ENCODE peak calls at places on chromosome 1, in seven cellular contexts. One of them, this sample, is unnamed.

GRCh38 chr1:208807446-208808117 is 563.4 kb upstream of the PLXNA2 start:
- DNase-seq in SK-N-SH: no peak
- DNase-seq in H1: no peak
- DNase-seq in HCT116: no peak
- DNase-seq in GM12878: no peak
- DNase-seq in K562: no peak
- DNase-seq in HepG2: no peak
- DNase-seq in this sample: no peak

GRCh38 chr1:40078512-40079333 is 18.3 kb downstream of the PPT1 start:
- DNase-seq in SK-N-SH: peak; percentile 70
- DNase-seq in HepG2: peak; percentile 59
- DNase-seq in K562: peak; percentile 69
- DNase-seq in HCT116: peak; percentile 41
- DNase-seq in GM12878: no peak
- DNase-seq in H1: no peak
- DNase-seq in this sample: peak; percentile 78

GRCh38 chr1:55640708-55641473 is 425.7 kb upstream of the USP24 start:
- DNase-seq in K562: peak; percentile 17
- DNase-seq in H1: no peak
- DNase-seq in SK-N-SH: peak; percentile 57
- DNase-seq in GM12878: peak; percentile 2
- DNase-seq in HepG2: peak; percentile 6
- DNase-seq in HCT116: no peak
- DNase-seq in this sample: peak; percentile 51

GRCh38 chr1:24920155-24920925 is 9.7 kb downstream of the RUNX3 start:
- DNase-seq in K562: no peak
- DNase-seq in HepG2: no peak
- DNase-seq in HCT116: no peak
- DNase-seq in H1: no peak
- DNase-seq in SK-N-SH: no peak
- DNase-seq in GM12878: no peak
- DNase-seq in this sample: no peak

GRCh38 chr1:117215019-117215418 is 4.3 kb upstream of the VTCN1 start:
- DNase-seq in HCT116: no peak
- DNase-seq in HepG2: no peak
- DNase-seq in K562: no peak
- DNase-seq in SK-N-SH: no peak
- DNase-seq in H1: no peak
- DNase-seq in GM12878: no peak
- DNase-seq in this sample: no peak

GRCh38 chr1:52455686-52456085 is 51.3 kb downstream of the PRPF38A start:
- DNase-seq in HepG2: no peak
- DNase-seq in SK-N-SH: no peak
- DNase-seq in HCT116: no peak
- DNase-seq in K562: no peak
- DNase-seq in GM12878: no peak
- DNase-seq in H1: no peak
- DNase-seq in this sample: no peak

GRCh38 chr1:181010789-181011188 is 11.9 kb downstream of the STX6 start:
- DNase-seq in SK-N-SH: no peak
- DNase-seq in K562: no peak
- DNase-seq in HCT116: no peak
- DNase-seq in HepG2: no peak
- DNase-seq in H1: no peak
- DNase-seq in GM12878: no peak
- DNase-seq in this sample: no peak

GRCh38 chr1:159090566-159091546 is 14.3 kb upstream of the AIM2 start:
- DNase-seq in GM12878: no peak
- DNase-seq in HCT116: no peak
- DNase-seq in K562: no peak
- DNase-seq in SK-N-SH: no peak
- DNase-seq in H1: no peak
- DNase-seq in HepG2: no peak
- DNase-seq in this sample: no peak

GRCh38 chr1:15849775-15850449 is 2.4 kb downstream of the SPEN start:
- DNase-seq in SK-N-SH: peak; percentile 71
- DNase-seq in K562: peak; percentile 66
- DNase-seq in HCT116: peak; percentile 35
- DNase-seq in HepG2: peak; percentile 65
- DNase-seq in GM12878: no peak
- DNase-seq in H1: no peak
- DNase-seq in this sample: peak; percentile 68

GRCh38 chr1:71428029-71428428 is 347.2 kb upstream of the ZRANB2 start:
- DNase-seq in H1: no peak
- DNase-seq in HCT116: no peak
- DNase-seq in SK-N-SH: no peak
- DNase-seq in K562: no peak
- DNase-seq in GM12878: no peak
- DNase-seq in HepG2: no peak
- DNase-seq in this sample: no peak

GRCh38 chr1:66372522-66373071 is 161.4 kb upstream of the SGIP1 start:
- DNase-seq in HCT116: no peak
- DNase-seq in SK-N-SH: no peak
- DNase-seq in K562: no peak
- DNase-seq in GM12878: no peak
- DNase-seq in H1: no peak
- DNase-seq in HepG2: no peak
- DNase-seq in this sample: no peak

GRCh38 chr1:201539561-201540404 is 856 bp downstream of the NAV1 start:
- DNase-seq in HCT116: no peak
- DNase-seq in H1: no peak
- DNase-seq in GM12878: no peak
- DNase-seq in SK-N-SH: peak; percentile 77
- DNase-seq in K562: peak; percentile 44
- DNase-seq in HepG2: no peak
- DNase-seq in this sample: no peak

GRCh38 chr1:53959664-53960250 is 13.6 kb downstream of the LRRC42 start:
- DNase-seq in HCT116: no peak
- DNase-seq in H1: no peak
- DNase-seq in K562: peak; percentile 45
- DNase-seq in HepG2: peak; percentile 35
- DNase-seq in SK-N-SH: peak; percentile 47
- DNase-seq in GM12878: no peak
- DNase-seq in this sample: no peak

GRCh38 chr1:69913967-69914366 is 291.4 kb downstream of the LRRC40 start:
- DNase-seq in GM12878: no peak
- DNase-seq in H1: no peak
- DNase-seq in HCT116: no peak
- DNase-seq in K562: no peak
- DNase-seq in SK-N-SH: no peak
- DNase-seq in HepG2: no peak
- DNase-seq in this sample: peak; percentile 15

GRCh38 chr1:54283997-54284385 is 84.0 kb downstream of the MRPL37 start:
- DNase-seq in SK-N-SH: no peak
- DNase-seq in HepG2: no peak
- DNase-seq in GM12878: no peak
- DNase-seq in H1: no peak
- DNase-seq in K562: no peak
- DNase-seq in HCT116: no peak
- DNase-seq in this sample: no peak

GRCh38 chr1:150564051-150564991 is 15.1 kb downstream of the MCL1 start:
- DNase-seq in GM12878: no peak
- DNase-seq in HCT116: no peak
- DNase-seq in H1: no peak
- DNase-seq in HepG2: peak; percentile 78
- DNase-seq in SK-N-SH: no peak
- DNase-seq in K562: no peak
- DNase-seq in this sample: no peak

GRCh38 chr1:24866211-24867063 is 63.6 kb downstream of the RUNX3 start:
- DNase-seq in GM12878: no peak
- DNase-seq in H1: no peak
- DNase-seq in K562: no peak
- DNase-seq in HCT116: no peak
- DNase-seq in SK-N-SH: no peak
- DNase-seq in HepG2: no peak
- DNase-seq in this sample: no peak

GRCh38 chr1:242524571-242525359 is at the start of gene PLD5:
- DNase-seq in GM12878: no peak
- DNase-seq in SK-N-SH: no peak
- DNase-seq in K562: no peak
- DNase-seq in H1: peak; percentile 13
- DNase-seq in HCT116: no peak
- DNase-seq in HepG2: no peak
- DNase-seq in this sample: no peak

GRCh38 chr1:222310830-222311229 is 237.1 kb downstream of the HHIPL2 start:
- DNase-seq in HCT116: no peak
- DNase-seq in SK-N-SH: no peak
- DNase-seq in GM12878: no peak
- DNase-seq in K562: no peak
- DNase-seq in HepG2: no peak
- DNase-seq in H1: no peak
- DNase-seq in this sample: no peak

GRCh38 chr1:226871047-226871365 is 590 bp downstream of the PSEN2 start:
- DNase-seq in SK-N-SH: no peak
- DNase-seq in HCT116: no peak
- DNase-seq in HepG2: no peak
- DNase-seq in GM12878: no peak
- DNase-seq in K562: no peak
- DNase-seq in H1: no peak
- DNase-seq in this sample: no peak

GRCh38 chr1:62423580-62424242 is 13.1 kb upstream of the USP1 start:
- DNase-seq in H1: no peak
- DNase-seq in GM12878: no peak
- DNase-seq in HepG2: peak; percentile 92
- DNase-seq in HCT116: no peak
- DNase-seq in SK-N-SH: no peak
- DNase-seq in K562: no peak
- DNase-seq in this sample: no peak

GRCh38 chr1:204304067-204304466 is 55.7 kb downstream of the PLEKHA6 start:
- DNase-seq in SK-N-SH: no peak
- DNase-seq in HCT116: no peak
- DNase-seq in H1: peak; percentile 46
- DNase-seq in K562: no peak
- DNase-seq in HepG2: no peak
- DNase-seq in GM12878: no peak
- DNase-seq in this sample: no peak

GRCh38 chr1:41507152-41507720 is 22.8 kb upstream of the EDN2 start:
- DNase-seq in GM12878: no peak
- DNase-seq in H1: no peak
- DNase-seq in SK-N-SH: no peak
- DNase-seq in HCT116: no peak
- DNase-seq in HepG2: no peak
- DNase-seq in K562: no peak
- DNase-seq in this sample: no peak
- TF ChIP-seq JUND in GM12878: no peak
- TF ChIP-seq JUND in H1: no peak
- TF ChIP-seq JUND in SK-N-SH: no peak
- TF ChIP-seq JUND in HCT116: no peak
- TF ChIP-seq JUND in HepG2: no peak
- TF ChIP-seq JUND in K562: no peak
- TF ChIP-seq JUND in this sample: no peak

DNA sequence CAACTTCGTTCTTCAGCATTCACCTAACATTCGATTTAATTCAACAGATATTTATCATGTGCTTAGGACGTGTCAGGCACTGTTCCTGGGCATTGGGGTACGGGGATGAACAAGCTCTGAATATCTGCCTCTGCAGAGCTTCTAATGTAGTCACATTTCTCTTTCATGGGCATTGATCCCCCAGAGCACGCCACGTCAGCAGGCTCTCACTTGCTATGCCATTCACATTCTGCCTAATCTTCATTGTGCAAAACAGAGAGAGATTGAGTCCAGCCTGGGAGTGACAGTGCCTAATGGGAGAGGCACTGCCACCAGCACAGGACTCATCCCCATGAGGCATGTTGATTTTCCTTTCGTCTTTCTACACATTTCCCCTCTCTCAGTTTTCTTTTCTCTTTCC is 196.1 kb downstream of the TOMM20 start:
- DNase-seq in HepG2: no peak
- DNase-seq in K562: no peak
- DNase-seq in HCT116: no peak
- DNase-seq in H1: no peak
- DNase-seq in SK-N-SH: no peak
- DNase-seq in GM12878: no peak
- DNase-seq in this sample: no peak
- TF ChIP-seq JUND in HepG2: no peak
- TF ChIP-seq JUND in K562: no peak
- TF ChIP-seq JUND in HCT116: no peak
- TF ChIP-seq JUND in H1: no peak
- TF ChIP-seq JUND in SK-N-SH: no peak
- TF ChIP-seq JUND in GM12878: no peak
- TF ChIP-seq JUND in this sample: no peak

DNA sequence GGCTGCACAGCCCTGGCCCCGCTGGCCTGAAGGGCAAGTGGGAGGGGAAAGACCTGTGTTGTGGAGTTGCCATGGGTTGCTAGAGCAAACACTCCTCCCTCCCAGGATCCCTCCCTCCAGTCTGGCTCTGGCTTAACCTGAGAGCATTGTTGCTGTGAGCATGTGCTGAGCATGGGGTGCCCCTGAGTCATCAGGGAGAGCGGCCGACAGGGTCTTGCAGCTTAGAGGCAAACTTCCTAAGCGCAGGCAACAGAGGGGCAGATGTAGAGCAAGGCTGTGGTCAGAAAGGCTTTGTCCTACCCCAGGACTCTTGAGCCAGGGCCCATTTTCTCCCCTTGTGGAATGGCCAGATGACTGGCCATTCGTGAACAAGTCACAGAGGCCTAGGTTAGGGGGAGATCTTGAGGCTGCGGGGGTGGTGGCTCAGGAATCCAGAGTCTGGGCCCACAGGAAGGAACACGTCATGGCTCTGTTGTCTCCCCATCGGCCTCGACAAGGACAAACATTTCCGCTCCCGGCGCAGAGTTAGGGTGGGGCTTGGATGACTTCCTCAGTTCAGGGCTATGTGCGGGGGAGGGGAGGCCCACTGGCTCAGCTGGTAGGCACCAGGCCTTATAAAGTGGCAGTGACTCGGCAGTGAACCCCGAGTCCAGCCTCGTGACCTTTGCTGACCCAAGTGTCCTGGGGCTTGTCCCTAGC is 362 bp upstream of the DYNLT4 start:
- DNase-seq in H1: peak; percentile 89
- DNase-seq in GM12878: peak; percentile 65
- DNase-seq in K562: peak; percentile 92
- DNase-seq in HCT116: peak; percentile 98
- DNase-seq in HepG2: peak; percentile 98
- DNase-seq in SK-N-SH: peak; percentile 60
- DNase-seq in this sample: peak; percentile 82
- TF ChIP-seq JUND in H1: peak; percentile 73
- TF ChIP-seq JUND in GM12878: no peak
- TF ChIP-seq JUND in K562: peak; percentile 87
- TF ChIP-seq JUND in HCT116: no peak
- TF ChIP-seq JUND in HepG2: peak; percentile 81
- TF ChIP-seq JUND in SK-N-SH: peak; percentile 44
- TF ChIP-seq JUND in this sample: no peak

GRCh38 chr1:220706480-220706879 is 16.3 kb downstream of the C1orf115 start:
- DNase-seq in GM12878: no peak
- DNase-seq in H1: no peak
- DNase-seq in HepG2: no peak
- DNase-seq in K562: no peak
- DNase-seq in HCT116: no peak
- DNase-seq in SK-N-SH: no peak
- DNase-seq in this sample: no peak
- TF ChIP-seq JUND in GM12878: no peak
- TF ChIP-seq JUND in H1: no peak
- TF ChIP-seq JUND in HepG2: no peak
- TF ChIP-seq JUND in K562: no peak
- TF ChIP-seq JUND in HCT116: no peak
- TF ChIP-seq JUND in SK-N-SH: no peak
- TF ChIP-seq JUND in this sample: no peak

This sample was measured in T47D.